ENCODE peak calls at places on chromosomes 6 and 20, in six cellular contexts. E is HCT116, L is mucosa of descending colon, T is stomach, U is transverse colon, X is psoas muscle. J is an unnamed sample.
A peak's percentile ranks its signal among the peaks of the same experiment; 100 is the strongest.

GRCh38 chr6:21594427-21595264 is 1.1 kb downstream of the SOX4 start:
- DNase-seq in L (peak; percentile 79), E (no peak), T (peak; percentile 59), X (peak; percentile 56), U (peak; percentile 60), J (peak; percentile 64)

GRCh38 chr20:46995561-46996142 is 101.0 kb downstream of the EYA2 start:
- DNase-seq in U (no peak), L (no peak), T (no peak), E (no peak), X (no peak), J (peak; percentile 24)

GRCh38 chr6:10420546-10421507 is 6.0 kb upstream of the TFAP2A start:
- DNase-seq in X (no peak), L (peak; percentile 18), T (no peak), E (no peak), U (no peak), J (no peak)

GRCh38 chr20:34638532-34638931 is 38.4 kb downstream of the PIGU start:
- DNase-seq in E (no peak), X (no peak), U (no peak), L (no peak), T (no peak), J (no peak)

GRCh38 chr6:7615611-7616383 is 25.8 kb downstream of the SNRNP48 start:
- DNase-seq in U (peak; percentile 33), T (peak; percentile 38), L (no peak), E (peak; percentile 48), X (no peak), J (peak; percentile 66)

GRCh38 chr6:76490456-76490855 is 418.0 kb upstream of the IMPG1 start:
- DNase-seq in T (no peak), X (no peak), L (no peak), E (no peak), U (no peak), J (no peak)

GRCh38 chr6:41736800-41737555 is 1.6 kb upstream of the TFEB start:
- DNase-seq in E (no peak), U (no peak), L (peak; percentile 35), T (peak; percentile 65), X (no peak), J (no peak)

GRCh38 chr20:1150218-1150617 is 31.8 kb downstream of the PSMF1 start:
- DNase-seq in T (no peak), E (no peak), U (no peak), X (no peak), L (no peak), J (no peak)

GRCh38 chr6:89999154-89999553 is 104.9 kb downstream of the GJA10 start:
- DNase-seq in L (peak; percentile 82), U (peak; percentile 88), X (peak; percentile 22), T (peak; percentile 63), E (peak; percentile 54), J (no peak)

GRCh38 chr20:13022401-13023170 is 13.8 kb downstream of the SPTLC3 start:
- DNase-seq in E (no peak), T (no peak), U (no peak), X (no peak), L (no peak), J (no peak)

GRCh38 chr6:37320649-37321048 is 33.1 kb upstream of the RNF8 start:
- DNase-seq in U (no peak), E (no peak), T (no peak), L (no peak), X (no peak), J (no peak)

GRCh38 chr6:108295676-108296075 is 822 bp downstream of the AFG1L start:
- DNase-seq in T (no peak), X (no peak), E (no peak), U (no peak), L (no peak), J (no peak)

GRCh38 chr20:44186201-44186600 is 787 bp downstream of the JPH2 start:
- DNase-seq in T (no peak), E (no peak), L (no peak), U (no peak), X (peak; percentile 21), J (no peak)

DNA sequence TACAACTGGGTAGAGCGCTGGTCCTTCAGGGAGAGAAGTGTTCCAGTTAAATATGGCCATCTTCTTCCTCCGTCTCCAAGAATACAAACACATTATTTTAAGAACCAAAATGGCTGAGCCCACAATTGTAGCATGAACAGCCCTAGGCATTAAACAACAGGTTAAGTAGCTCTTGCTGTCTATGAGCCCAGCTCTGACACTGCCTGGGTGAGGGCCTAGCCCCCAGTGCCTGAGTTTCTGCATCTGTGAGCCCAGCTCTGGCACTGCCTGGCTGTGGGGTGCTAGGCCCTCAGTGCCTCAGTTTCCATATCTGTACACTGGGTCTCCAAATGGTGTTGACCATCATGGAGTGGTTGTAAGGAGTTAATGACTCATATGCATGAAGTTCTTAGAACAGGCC is 24.8 kb upstream of the DACT2 start:
- DNase-seq in X (no peak), T (no peak), E (no peak), L (no peak), U (no peak), J (no peak)
- H3K9me3 ChIP-seq in X (no peaks in the 10 kb centered on the region), T (no peaks in the 10 kb centered on the region), E (no peaks in the 10 kb centered on the region), L (no peaks in the 10 kb centered on the region), U (no peaks in the 10 kb centered on the region), J (no peaks in the 10 kb centered on the region)

GRCh38 chr20:22088882-22089281 is 383.4 kb downstream of the PAX1 start:
- DNase-seq in T (no peak), E (no peak), U (no peak), L (no peak), X (no peak), J (no peak)

GRCh38 chr20:22098451-22098850 is 393.0 kb downstream of the PAX1 start:
- DNase-seq in E (no peak), U (no peak), X (no peak), L (no peak), T (no peak), J (no peak)

GRCh38 chr20:22093122-22093521 is 387.7 kb downstream of the PAX1 start:
- DNase-seq in X (no peak), L (no peak), T (no peak), E (no peak), U (no peak), J (no peak)
- H3K9me3 ChIP-seq in X (peaks cover 20% of the 10 kb centered on the region), L (peaks cover 46% of the 10 kb centered on the region), T (peaks cover 6% of the 10 kb centered on the region), E (no peaks in the 10 kb centered on the region), U (peaks cover 23% of the 10 kb centered on the region), J (peaks cover 6% of the 10 kb centered on the region)

DNA sequence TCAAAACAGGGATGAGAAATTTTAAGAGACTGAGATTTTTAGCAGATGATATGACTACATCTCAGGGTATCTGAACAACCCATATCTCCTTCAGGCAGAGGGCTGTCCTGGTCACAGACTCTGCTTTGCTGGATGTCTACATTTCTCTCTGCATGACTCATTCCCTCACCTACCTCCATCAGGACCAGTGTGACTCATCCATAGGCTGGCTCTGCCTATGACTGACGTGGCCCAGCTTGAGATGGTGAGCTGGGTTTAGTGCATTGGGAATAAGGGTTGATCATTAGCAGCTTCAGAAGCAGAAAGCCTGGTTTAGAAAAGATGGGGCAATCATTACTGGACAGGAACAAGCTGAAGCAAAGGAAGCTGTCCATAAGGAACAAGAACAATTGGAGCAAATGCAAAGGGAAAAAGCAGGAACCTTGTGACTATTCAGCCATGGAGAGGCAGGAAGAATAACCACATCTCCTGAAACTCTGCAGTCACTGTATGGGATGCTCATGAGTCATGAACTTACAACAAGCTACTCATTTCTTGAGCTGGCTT is 86.4 kb upstream of the CBLN4 start:
- DNase-seq in E (no peak), X (no peak), L (no peak), U (no peak), T (no peak), J (no peak)
- H3K9me3 ChIP-seq in E (peaks cover 25% of the 10 kb centered on the region), X (no peaks in the 10 kb centered on the region), L (peaks cover 16% of the 10 kb centered on the region), U (no peaks in the 10 kb centered on the region), T (no peaks in the 10 kb centered on the region), J (no peaks in the 10 kb centered on the region)

GRCh38 chr20:41598719-41599118 is 19.5 kb downstream of the CHD6 start:
- DNase-seq in X (no peak), T (no peak), U (no peak), E (no peak), L (no peak), J (no peak)
- H3K9me3 ChIP-seq in X (peaks cover 44% of the 10 kb centered on the region), T (peaks cover 20% of the 10 kb centered on the region), U (peaks cover 34% of the 10 kb centered on the region), E (peaks cover 26% of the 10 kb centered on the region), L (peaks cover 66% of the 10 kb centered on the region), J (peaks cover 70% of the 10 kb centered on the region)

GRCh38 chr6:28737750-28738395 is 185.9 kb downstream of the TRIM27 start:
- DNase-seq in L (no peak), T (no peak), X (no peak), E (no peak), U (no peak), J (no peak)
- H3K9me3 ChIP-seq in L (no peaks in the 10 kb centered on the region), T (no peaks in the 10 kb centered on the region), X (no peaks in the 10 kb centered on the region), E (no peaks in the 10 kb centered on the region), U (no peaks in the 10 kb centered on the region), J (no peaks in the 10 kb centered on the region)

DNA sequence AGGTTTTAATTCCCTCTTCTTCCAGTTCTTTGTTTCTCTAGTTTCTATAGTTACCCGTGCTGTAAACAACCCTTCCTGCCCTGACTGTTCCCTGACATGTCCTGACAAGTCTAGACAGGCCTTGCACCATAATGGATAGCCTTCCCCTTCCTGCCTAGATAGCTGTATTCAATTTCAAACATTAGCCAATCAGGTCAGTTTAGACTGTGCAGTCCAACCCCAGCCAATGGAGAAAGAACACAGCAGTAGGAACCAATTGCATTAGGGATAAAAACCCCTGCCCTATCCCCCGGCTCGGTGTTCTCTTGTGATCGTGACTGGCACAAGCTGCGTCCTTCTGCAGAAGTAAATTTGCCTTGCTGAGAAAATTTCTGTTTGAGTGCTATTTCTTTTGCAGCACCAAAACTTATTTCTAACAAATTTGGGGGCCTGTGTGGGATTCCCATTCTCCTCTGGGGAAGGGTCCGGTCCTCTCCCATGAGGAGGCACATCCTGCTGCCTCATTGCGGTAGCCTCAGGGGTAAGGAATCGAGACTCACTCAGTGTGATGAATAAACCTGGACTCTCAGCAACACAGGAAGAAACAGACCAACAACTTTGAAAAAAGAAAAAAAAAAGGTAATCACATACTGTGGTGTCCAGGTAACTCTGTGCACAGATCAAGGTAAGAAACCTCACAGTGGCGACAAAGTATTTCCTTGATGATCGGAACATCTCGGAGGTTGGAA is 248.7 kb upstream of the ECI2 start:
- DNase-seq in T (no peak), U (no peak), X (no peak), E (no peak), L (no peak), J (no peak)
- H3K9me3 ChIP-seq in T (peaks cover 7% of the 10 kb centered on the region), U (peaks cover 20% of the 10 kb centered on the region), X (peaks cover 11% of the 10 kb centered on the region), E (peaks cover 19% of the 10 kb centered on the region), L (peaks cover 24% of the 10 kb centered on the region), J (peaks cover 7% of the 10 kb centered on the region)

DNA sequence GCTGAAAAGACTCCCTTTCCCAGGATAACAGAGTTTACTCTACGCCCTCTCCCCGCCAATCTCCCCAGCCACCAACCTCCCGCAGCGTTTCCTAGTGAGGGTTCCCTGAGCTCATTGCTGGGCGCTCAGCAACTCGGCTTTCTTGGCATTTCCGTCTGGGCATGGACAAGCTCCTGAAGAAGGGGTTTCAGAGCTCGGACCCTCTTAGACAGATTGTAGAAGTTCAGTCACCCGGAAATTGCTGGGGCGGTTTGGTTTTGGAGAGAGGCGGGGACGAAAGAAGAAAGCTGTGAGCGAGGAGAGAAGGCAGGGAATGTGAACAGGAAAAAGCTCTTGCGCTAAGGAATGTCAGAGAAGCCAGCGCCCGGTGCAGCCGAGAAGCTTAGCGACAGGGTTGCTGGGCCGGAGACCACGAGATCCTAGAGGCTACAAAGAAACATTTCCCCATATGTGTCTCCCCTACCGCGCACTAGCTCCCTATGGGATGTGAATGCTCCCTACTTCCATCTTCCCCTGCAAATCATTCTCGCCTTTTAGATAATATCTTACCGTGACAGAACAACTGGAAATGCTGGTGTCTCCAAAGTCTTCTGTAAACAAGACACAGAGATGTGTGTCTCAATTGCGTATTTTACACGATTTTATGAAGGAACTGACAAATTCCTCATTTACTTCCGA is 15.8 kb downstream of the POM121L2 start:
- DNase-seq in E (peak; percentile 36), U (no peak), X (no peak), T (no peak), L (no peak), J (no peak)
- H3K9me3 ChIP-seq in E (no peaks in the 10 kb centered on the region), U (no peaks in the 10 kb centered on the region), X (no peaks in the 10 kb centered on the region), T (no peaks in the 10 kb centered on the region), L (no peaks in the 10 kb centered on the region), J (no peaks in the 10 kb centered on the region)

GRCh38 chr20:62104791-62105345 is 17.4 kb upstream of the LSM14B start:
- DNase-seq in X (no peak), L (no peak), U (peak; percentile 41), T (no peak), E (no peak), J (no peak)
- H3K9me3 ChIP-seq in X (peaks cover 35% of the 10 kb centered on the region), L (peaks cover 33% of the 10 kb centered on the region), U (peaks cover 36% of the 10 kb centered on the region), T (peaks cover 22% of the 10 kb centered on the region), E (peaks cover 4% of the 10 kb centered on the region), J (peaks cover 12% of the 10 kb centered on the region)